ENCODE peak calls at places on chromosomes 13 and 19, in six cellular contexts. E, Y, K, T, N and C are unnamed samples.

GRCh38 chr19:46555684-46556083 is 45.4 kb upstream of the CALM3 start:
- DNase-seq in K (no peak), E (no peak), T (no peak), N (no peak), Y (no peak), C (no peak)

GRCh38 chr19:48637948-48638830 is 1.0 kb upstream of the DBP start:
- DNase-seq in N (peak), E (no peak), T (peak), Y (peak), K (peak), C (peak)

GRCh38 chr19:18906605-18907519 is 10.9 kb upstream of the CERS1 start:
- DNase-seq in T (no peak), Y (no peak), K (no peak), N (no peak), E (no peak), C (no peak)

GRCh38 chr13:95797016-95797415 is 120.1 kb downstream of the DNAJC3 start:
- DNase-seq in K (peak), Y (no peak), T (no peak), N (no peak), E (no peak), C (no peak)

GRCh38 chr19:18203408-18203862 is 407 bp downstream of the RAB3A start:
- DNase-seq in K (no peak), E (no peak), T (no peak), Y (no peak), N (no peak), C (peak)

GRCh38 chr13:48818495-48818961 is 157.2 kb upstream of the FNDC3A start:
- DNase-seq in K (peak), T (peak), E (no peak), Y (peak), N (no peak), C (peak)

GRCh38 chr13:32587774-32588165 is 1.5 kb downstream of the PDS5B start:
- DNase-seq in Y (no peak), E (no peak), T (no peak), K (peak), N (no peak), C (peak)

GRCh38 chr19:2769218-2769617 is 13.9 kb downstream of the SGTA start:
- DNase-seq in T (no peak), K (no peak), N (no peak), E (no peak), Y (no peak), C (no peak)

GRCh38 chr13:39385154-39385553 is 217.8 kb downstream of the LHFPL6 start:
- DNase-seq in Y (no peak), N (no peak), E (no peak), K (no peak), T (no peak), C (peak)

GRCh38 chr13:29159871-29160270 is 339.7 kb downstream of the MTUS2 start:
- DNase-seq in T (no peak), E (no peak), Y (no peak), N (no peak), K (no peak), C (no peak)